ENCODE peak calls at places on chromosomes 16 and 17, in five cellular contexts. One of them, this sample, is unnamed.

GRCh38 chr17:40472733-40473452 is 28.5 kb downstream of the TNS4 start:
- DNase-seq in progenitor cell of endocrine pancreas: no peak
- DNase-seq in Peyer's patch: no peak
- DNase-seq in GM12878: no peak
- DNase-seq in colonic mucosa: no peak
- DNase-seq in this sample: peak; percentile 76

GRCh38 chr16:72787519-72788268 is 260.2 kb downstream of the ZFHX3 start:
- DNase-seq in progenitor cell of endocrine pancreas: peak; percentile 43
- DNase-seq in GM12878: peak; percentile 9
- DNase-seq in colonic mucosa: peak; percentile 67
- DNase-seq in Peyer's patch: peak; percentile 36
- DNase-seq in this sample: peak; percentile 37

GRCh38 chr17:48100591-48101011 is 677 bp downstream of the CBX1 start:
- DNase-seq in GM12878: no peak
- DNase-seq in progenitor cell of endocrine pancreas: peak; percentile 34
- DNase-seq in colonic mucosa: peak; percentile 79
- DNase-seq in Peyer's patch: peak; percentile 23
- DNase-seq in this sample: peak; percentile 74

GRCh38 chr16:65384441-65384840 is 262.6 kb upstream of the CDH11 start:
- DNase-seq in Peyer's patch: no peak
- DNase-seq in GM12878: no peak
- DNase-seq in colonic mucosa: no peak
- DNase-seq in progenitor cell of endocrine pancreas: no peak
- DNase-seq in this sample: no peak

GRCh38 chr17:76540381-76541300 is 797 bp downstream of the PRCD start:
- DNase-seq in GM12878: no peak
- DNase-seq in Peyer's patch: peak; percentile 54
- DNase-seq in progenitor cell of endocrine pancreas: peak; percentile 76
- DNase-seq in colonic mucosa: peak; percentile 94
- DNase-seq in this sample: peak; percentile 89

GRCh38 chr17:49845210-49845782 is 2.6 kb downstream of the TAC4 start:
- DNase-seq in colonic mucosa: no peak
- DNase-seq in Peyer's patch: no peak
- DNase-seq in progenitor cell of endocrine pancreas: no peak
- DNase-seq in GM12878: no peak
- DNase-seq in this sample: no peak

GRCh38 chr17:45821147-45821546 is 23.5 kb upstream of the SPPL2C start:
- DNase-seq in colonic mucosa: no peak
- DNase-seq in progenitor cell of endocrine pancreas: no peak
- DNase-seq in Peyer's patch: no peak
- DNase-seq in GM12878: no peak
- DNase-seq in this sample: no peak

GRCh38 chr16:27111486-27111885 is 44.8 kb downstream of the C16orf82 start:
- DNase-seq in Peyer's patch: no peak
- DNase-seq in colonic mucosa: no peak
- DNase-seq in progenitor cell of endocrine pancreas: no peak
- DNase-seq in GM12878: no peak
- DNase-seq in this sample: no peak

GRCh38 chr17:12089809-12090384 is 69.2 kb downstream of the MAP2K4 start:
- DNase-seq in colonic mucosa: no peak
- DNase-seq in GM12878: no peak
- DNase-seq in progenitor cell of endocrine pancreas: no peak
- DNase-seq in Peyer's patch: no peak
- DNase-seq in this sample: no peak

GRCh38 chr16:48831081-48831722 is 221.2 kb upstream of the N4BP1 start:
- DNase-seq in colonic mucosa: no peak
- DNase-seq in progenitor cell of endocrine pancreas: no peak
- DNase-seq in GM12878: no peak
- DNase-seq in Peyer's patch: no peak
- DNase-seq in this sample: no peak

GRCh38 chr16:4734730-4735575 is 616 bp downstream of the DNAAF8 start:
- DNase-seq in progenitor cell of endocrine pancreas: peak; percentile 75
- DNase-seq in Peyer's patch: peak; percentile 97
- DNase-seq in GM12878: no peak
- DNase-seq in colonic mucosa: peak; percentile 95
- DNase-seq in this sample: peak; percentile 95

GRCh38 chr17:81401727-81402529 is 6.7 kb downstream of the BAHCC1 start:
- DNase-seq in progenitor cell of endocrine pancreas: no peak
- DNase-seq in colonic mucosa: peak; percentile 62
- DNase-seq in GM12878: no peak
- DNase-seq in Peyer's patch: no peak
- DNase-seq in this sample: no peak

GRCh38 chr17:39979865-39980401 is 674 bp upstream of the PSMD3 start:
- DNase-seq in Peyer's patch: peak; percentile 55
- DNase-seq in colonic mucosa: peak; percentile 25
- DNase-seq in GM12878: no peak
- DNase-seq in progenitor cell of endocrine pancreas: peak; percentile 13
- DNase-seq in this sample: peak; percentile 99

GRCh38 chr16:66097746-66098145 is 268.7 kb upstream of the CDH5 start:
- DNase-seq in progenitor cell of endocrine pancreas: no peak
- DNase-seq in colonic mucosa: no peak
- DNase-seq in Peyer's patch: no peak
- DNase-seq in GM12878: no peak
- DNase-seq in this sample: no peak

GRCh38 chr17:11296994-11297393 is 56.0 kb downstream of the SHISA6 start:
- DNase-seq in colonic mucosa: no peak
- DNase-seq in GM12878: no peak
- DNase-seq in progenitor cell of endocrine pancreas: no peak
- DNase-seq in Peyer's patch: no peak
- DNase-seq in this sample: no peak

GRCh38 chr17:34872640-34873039 is 88.6 kb downstream of the CCT6B start:
- DNase-seq in progenitor cell of endocrine pancreas: no peak
- DNase-seq in colonic mucosa: no peak
- DNase-seq in Peyer's patch: no peak
- DNase-seq in GM12878: no peak
- DNase-seq in this sample: no peak

GRCh38 chr17:42135664-42136653 is 13.4 kb downstream of the HSPB9 start:
- DNase-seq in progenitor cell of endocrine pancreas: peak; percentile 34
- DNase-seq in colonic mucosa: peak; percentile 92
- DNase-seq in GM12878: no peak
- DNase-seq in Peyer's patch: peak; percentile 66
- DNase-seq in this sample: peak; percentile 90

GRCh38 chr16:67933805-67934204 is 2.1 kb upstream of the CTRL start:
- DNase-seq in Peyer's patch: no peak
- DNase-seq in GM12878: no peak
- DNase-seq in colonic mucosa: no peak
- DNase-seq in progenitor cell of endocrine pancreas: no peak
- DNase-seq in this sample: no peak

GRCh38 chr17:57445772-57446472 is 189.6 kb downstream of the MSI2 start:
- DNase-seq in Peyer's patch: no peak
- DNase-seq in GM12878: no peak
- DNase-seq in colonic mucosa: no peak
- DNase-seq in progenitor cell of endocrine pancreas: no peak
- DNase-seq in this sample: no peak

GRCh38 chr16:21100447-21100846 is 50.2 kb downstream of the DNAH3 start:
- DNase-seq in progenitor cell of endocrine pancreas: no peak
- DNase-seq in colonic mucosa: no peak
- DNase-seq in GM12878: no peak
- DNase-seq in Peyer's patch: no peak
- DNase-seq in this sample: peak; percentile 30

GRCh38 chr17:15442316-15443185 is 24.9 kb downstream of the CDRT4 start:
- DNase-seq in GM12878: no peak
- DNase-seq in Peyer's patch: no peak
- DNase-seq in colonic mucosa: no peak
- DNase-seq in progenitor cell of endocrine pancreas: no peak
- DNase-seq in this sample: no peak

GRCh38 chr17:78709688-78710290 is 72.3 kb downstream of the CYTH1 start:
- DNase-seq in colonic mucosa: no peak
- DNase-seq in GM12878: no peak
- DNase-seq in progenitor cell of endocrine pancreas: no peak
- DNase-seq in Peyer's patch: no peak
- DNase-seq in this sample: no peak

GRCh38 chr17:42122371-42123303 is at the start of gene HSPB9:
- DNase-seq in GM12878: no peak
- DNase-seq in Peyer's patch: no peak
- DNase-seq in progenitor cell of endocrine pancreas: no peak
- DNase-seq in colonic mucosa: peak; percentile 87
- DNase-seq in this sample: no peak

GRCh38 chr17:42877037-42877436 is 23.6 kb upstream of the G6PC1 start:
- DNase-seq in colonic mucosa: no peak
- DNase-seq in GM12878: no peak
- DNase-seq in Peyer's patch: no peak
- DNase-seq in progenitor cell of endocrine pancreas: no peak
- DNase-seq in this sample: no peak

GRCh38 chr17:75720656-75721462 is at the start of gene ITGB4:
- DNase-seq in progenitor cell of endocrine pancreas: peak; percentile 76
- DNase-seq in Peyer's patch: peak; percentile 63
- DNase-seq in colonic mucosa: peak; percentile 90
- DNase-seq in GM12878: no peak
- DNase-seq in this sample: peak; percentile 95

GRCh38 chr17:50096092-50096491 is 941 bp downstream of the PDK2 start:
- DNase-seq in Peyer's patch: no peak
- DNase-seq in GM12878: no peak
- DNase-seq in progenitor cell of endocrine pancreas: no peak
- DNase-seq in colonic mucosa: no peak
- DNase-seq in this sample: no peak

GRCh38 chr16:27706156-27706705 is 156.3 kb downstream of the KATNIP start:
- DNase-seq in Peyer's patch: no peak
- DNase-seq in GM12878: no peak
- DNase-seq in progenitor cell of endocrine pancreas: no peak
- DNase-seq in colonic mucosa: no peak
- DNase-seq in this sample: no peak

GRCh38 chr17:48994548-48995331 is 2.4 kb upstream of the IGF2BP1 start:
- DNase-seq in colonic mucosa: no peak
- DNase-seq in progenitor cell of endocrine pancreas: no peak
- DNase-seq in GM12878: no peak
- DNase-seq in Peyer's patch: no peak
- DNase-seq in this sample: no peak

GRCh38 chr17:54992797-54993639 is 24.5 kb downstream of the STXBP4 start:
- DNase-seq in progenitor cell of endocrine pancreas: no peak
- DNase-seq in Peyer's patch: no peak
- DNase-seq in colonic mucosa: no peak
- DNase-seq in GM12878: no peak
- DNase-seq in this sample: peak; percentile 10

GRCh38 chr17:56994009-56994792 is 16.3 kb downstream of the SCPEP1 start:
- DNase-seq in progenitor cell of endocrine pancreas: no peak
- DNase-seq in Peyer's patch: no peak
- DNase-seq in colonic mucosa: no peak
- DNase-seq in GM12878: no peak
- DNase-seq in this sample: peak; percentile 4

GRCh38 chr16:15846510-15846909 is 10.3 kb downstream of the MYH11 start:
- DNase-seq in GM12878: no peak
- DNase-seq in progenitor cell of endocrine pancreas: no peak
- DNase-seq in Peyer's patch: no peak
- DNase-seq in colonic mucosa: no peak
- DNase-seq in this sample: no peak

GRCh38 chr16:69859105-69859969 is 91.8 kb upstream of the CLEC18A start:
- DNase-seq in colonic mucosa: peak; percentile 77
- DNase-seq in Peyer's patch: no peak
- DNase-seq in GM12878: no peak
- DNase-seq in progenitor cell of endocrine pancreas: no peak
- DNase-seq in this sample: peak; percentile 63

DNA sequence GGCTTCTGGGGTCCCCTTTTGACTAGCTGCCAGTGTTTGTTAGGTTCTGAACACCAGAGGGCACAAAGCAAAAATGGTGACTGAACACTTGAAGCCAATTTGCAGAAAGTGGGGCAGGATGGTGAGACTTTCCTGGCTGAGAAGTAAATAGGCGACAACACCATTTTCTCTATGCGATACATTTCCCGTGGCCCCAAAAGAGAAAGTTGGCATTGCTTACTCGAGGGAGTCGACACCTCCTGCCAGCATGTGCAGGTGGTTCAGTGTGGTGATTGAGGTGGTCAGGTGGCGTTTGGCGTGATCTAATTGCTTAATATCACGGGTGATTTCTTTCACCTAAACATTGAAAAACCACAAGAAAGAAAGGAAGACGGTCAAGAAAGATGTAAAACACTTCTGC is 59.0 kb downstream of the VPS53 start:
- DNase-seq in colonic mucosa: no peak
- DNase-seq in GM12878: no peak
- DNase-seq in Peyer's patch: no peak
- DNase-seq in progenitor cell of endocrine pancreas: no peak
- DNase-seq in this sample: no peak
- TF ChIP-seq CTCF in colonic mucosa: no peak
- TF ChIP-seq CTCF in GM12878: no peak
- TF ChIP-seq CTCF in Peyer's patch: no peak
- TF ChIP-seq CTCF in progenitor cell of endocrine pancreas: no peak
- TF ChIP-seq CTCF in this sample: no peak

GRCh38 chr16:51137097-51137496 is 14.0 kb downstream of the SALL1 start:
- DNase-seq in colonic mucosa: no peak
- DNase-seq in progenitor cell of endocrine pancreas: no peak
- DNase-seq in GM12878: no peak
- DNase-seq in Peyer's patch: no peak
- DNase-seq in this sample: no peak
- TF ChIP-seq CTCF in colonic mucosa: no peak
- TF ChIP-seq CTCF in progenitor cell of endocrine pancreas: no peak
- TF ChIP-seq CTCF in GM12878: no peak
- TF ChIP-seq CTCF in Peyer's patch: no peak
- TF ChIP-seq CTCF in this sample: no peak

DNA sequence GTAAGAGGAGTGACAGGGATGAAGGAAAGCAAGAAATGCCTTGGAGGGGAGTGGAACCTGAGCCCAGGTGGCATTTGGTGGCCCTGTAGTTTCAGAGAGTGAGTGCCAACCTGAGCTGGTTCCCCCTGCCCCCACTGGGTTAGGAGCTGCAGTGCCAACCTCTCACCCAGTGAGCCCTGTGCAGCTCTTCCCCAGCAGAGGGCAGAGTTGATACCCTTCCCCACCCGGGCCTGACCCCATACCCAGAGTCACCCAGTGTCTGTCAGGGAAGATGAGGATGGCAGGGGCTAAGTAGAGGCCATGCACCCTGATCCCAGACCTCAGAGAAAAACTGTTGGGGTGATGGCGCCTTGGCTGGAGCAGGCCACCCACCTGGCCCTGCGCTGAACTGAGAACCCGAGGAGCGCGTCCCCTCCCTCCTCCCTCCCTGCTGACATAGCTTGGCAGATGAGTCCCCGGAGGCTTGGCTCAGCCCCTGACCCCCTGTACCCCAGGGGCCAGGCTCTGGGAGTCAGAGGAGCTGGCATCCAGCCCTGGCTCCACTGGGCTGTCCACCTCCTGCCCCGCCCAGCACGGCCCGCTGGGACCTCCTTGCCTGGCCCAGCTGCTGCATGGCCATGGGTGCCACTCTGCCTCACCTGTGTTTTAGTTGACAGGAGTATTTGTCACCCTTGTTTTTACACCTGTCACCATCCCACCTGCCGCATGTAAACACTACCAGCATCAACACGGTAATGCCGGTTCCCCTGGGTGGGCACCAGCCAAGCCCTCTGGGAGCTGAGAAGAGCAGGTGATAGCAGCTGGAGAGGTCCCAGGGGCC is 113.9 kb downstream of the AMFR start:
- DNase-seq in progenitor cell of endocrine pancreas: no peak
- DNase-seq in Peyer's patch: no peak
- DNase-seq in colonic mucosa: no peak
- DNase-seq in GM12878: no peak
- DNase-seq in this sample: no peak
- TF ChIP-seq CTCF in progenitor cell of endocrine pancreas: peak; percentile 23
- TF ChIP-seq CTCF in Peyer's patch: no peak
- TF ChIP-seq CTCF in colonic mucosa: no peak
- TF ChIP-seq CTCF in GM12878: peak; percentile 11
- TF ChIP-seq CTCF in this sample: no peak

DNA sequence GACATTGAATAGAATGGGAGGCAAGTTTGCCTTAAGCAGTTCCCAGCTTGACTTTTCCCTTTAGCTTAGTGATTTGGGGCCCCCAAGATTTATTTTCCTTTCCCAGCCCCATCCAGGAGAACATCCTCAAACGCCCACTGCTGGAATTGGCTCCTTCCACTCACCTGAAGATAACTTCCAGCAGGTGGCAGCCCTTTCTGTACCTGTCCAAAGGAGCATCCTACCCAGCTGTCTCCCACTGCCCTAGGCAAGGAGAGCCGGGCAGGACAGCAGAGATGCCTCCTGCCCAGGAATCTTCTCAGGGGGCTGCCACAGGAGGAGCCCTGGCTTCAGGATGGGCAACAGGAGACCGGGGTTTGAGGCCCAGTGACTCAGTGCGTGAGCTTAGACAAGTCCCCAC is 6.4 kb downstream of the CACNG5 start:
- DNase-seq in Peyer's patch: no peak
- DNase-seq in progenitor cell of endocrine pancreas: no peak
- DNase-seq in GM12878: no peak
- DNase-seq in colonic mucosa: no peak
- DNase-seq in this sample: peak; percentile 14
- TF ChIP-seq CTCF in Peyer's patch: no peak
- TF ChIP-seq CTCF in progenitor cell of endocrine pancreas: no peak
- TF ChIP-seq CTCF in GM12878: no peak
- TF ChIP-seq CTCF in colonic mucosa: no peak
- TF ChIP-seq CTCF in this sample: no peak